ENCODE peak calls at places on chromosomes 11 and 22, in six cellular contexts. L, Y, B, S, M and F are unnamed samples.

GRCh38 chr11:19672591-19673206 is 39.9 kb upstream of the NAV2 start:
- DNase-seq in S (no peak), Y (no peak), M (no peak), L (no peak), B (no peak), F (peak; percentile 35)

GRCh38 chr22:27726726-27727449 is 74.7 kb downstream of the MN1 start:
- DNase-seq in S (peak; percentile 79), Y (peak; percentile 78), B (peak; percentile 83), M (no peak), L (peak; percentile 67), F (peak; percentile 72)

GRCh38 chr11:44823920-44824704 is 97.3 kb downstream of the TSPAN18 start:
- DNase-seq in S (no peak), L (peak; percentile 39), B (no peak), Y (peak; percentile 30), M (no peak), F (no peak)

GRCh38 chr11:62033191-62034044 is 66.0 kb upstream of the FTH1 start:
- DNase-seq in M (peak; percentile 80), S (no peak), B (no peak), L (no peak), Y (no peak), F (no peak)

GRCh38 chr11:27391336-27392015 is 28.5 kb upstream of the CCDC34 start:
- DNase-seq in Y (no peak), L (no peak), S (no peak), B (no peak), M (peak; percentile 30), F (no peak)

GRCh38 chr11:61378713-61379313 is 13.6 kb upstream of the TMEM216 start:
- DNase-seq in Y (peak; percentile 97), M (peak; percentile 92), B (peak; percentile 65), L (peak; percentile 7), S (no peak), F (no peak)

GRCh38 chr11:13160745-13161144 is 116.8 kb upstream of the BMAL1 start:
- DNase-seq in B (no peak), L (no peak), M (peak; percentile 97), S (no peak), Y (no peak), F (no peak)

GRCh38 chr11:33552756-33553155 is 147.9 kb downstream of the C11orf91 start:
- DNase-seq in L (no peak), B (no peak), S (no peak), Y (no peak), M (peak; percentile 20), F (no peak)

GRCh38 chr22:26753125-26753862 is 95.9 kb downstream of the MIAT start:
- DNase-seq in L (no peak), S (no peak), M (no peak), B (no peak), Y (no peak), F (no peak)

GRCh38 chr22:44023404-44024287 is 456 bp upstream of the PARVB start:
- DNase-seq in S (no peak), B (peak; percentile 65), Y (peak; percentile 46), L (peak; percentile 77), M (peak; percentile 11), F (peak; percentile 67)

GRCh38 chr22:32053165-32053755 is 10.2 kb downstream of the SLC5A1 start:
- DNase-seq in Y (no peak), S (no peak), M (no peak), L (no peak), B (no peak), F (no peak)

GRCh38 chr11:76445122-76446084 is 585 bp downstream of the EMSY start:
- DNase-seq in L (peak; percentile 88), B (peak; percentile 93), M (peak; percentile 89), Y (peak; percentile 90), S (peak; percentile 81), F (peak; percentile 86)

GRCh38 chr11:10478574-10479550 is 23.8 kb downstream of the AMPD3 start:
- DNase-seq in L (no peak), B (no peak), Y (no peak), S (no peak), M (no peak), F (no peak)

GRCh38 chr11:72643547-72643946 is 30.7 kb downstream of the PDE2A start:
- DNase-seq in L (no peak), S (no peak), M (peak; percentile 78), B (no peak), Y (peak; percentile 15), F (peak; percentile 83)

GRCh38 chr22:39617342-39617741 is 46.8 kb downstream of the CACNA1I start:
- DNase-seq in B (no peak), L (no peak), Y (no peak), S (no peak), M (no peak), F (no peak)

GRCh38 chr11:61727401-61727811 is 25.0 kb upstream of the MYRF start:
- DNase-seq in S (no peak), L (no peak), Y (no peak), M (no peak), B (no peak), F (no peak)

GRCh38 chr11:64621283-64622019 is 30.4 kb downstream of the SLC22A12 start:
- DNase-seq in Y (no peak), B (no peak), M (no peak), S (no peak), L (no peak), F (no peak)
- H3K4me1 ChIP-seq in Y (peaks cover 9% of the 10 kb centered on the region), B (peaks cover 24% of the 10 kb centered on the region), M (no peaks in the 10 kb centered on the region), S (no peaks in the 10 kb centered on the region), L (peaks cover 6% of the 10 kb centered on the region), F (no peaks in the 10 kb centered on the region)

GRCh38 chr11:65208785-65209710 is 27.3 kb downstream of the CAPN1 start:
- DNase-seq in M (no peak), S (no peak), L (no peak), Y (no peak), B (no peak), F (peak; percentile 52)
- H3K27ac ChIP-seq in M (no peak overlapping the region), S (no peak overlapping the region), L (peak overlapping the region; percentile 30), Y (no peak overlapping the region), B (no peak overlapping the region), F (no peak overlapping the region)

GRCh38 chr22:47366026-47366767 is 603.7 kb downstream of the TBC1D22A start:
- DNase-seq in Y (no peak), L (no peak), B (no peak), S (no peak), M (no peak), F (no peak)

GRCh38 chr22:47356433-47357011 is 594.1 kb downstream of the TBC1D22A start:
- DNase-seq in B (no peak), Y (no peak), S (no peak), L (no peak), M (no peak), F (no peak)

GRCh38 chr22:47357086-47357485 is 594.6 kb downstream of the TBC1D22A start:
- DNase-seq in Y (no peak), M (no peak), L (no peak), S (no peak), B (no peak), F (no peak)

GRCh38 chr22:47357493-47357892 is 595.0 kb downstream of the TBC1D22A start:
- DNase-seq in M (no peak), B (no peak), S (no peak), Y (no peak), L (no peak), F (no peak)

GRCh38 chr22:47361247-47361646 is 598.8 kb downstream of the TBC1D22A start:
- DNase-seq in B (no peak), Y (no peak), L (no peak), M (no peak), S (no peak), F (no peak)
- H3K9me3 ChIP-seq in B (no peaks in the 10 kb centered on the region), Y (no peaks in the 10 kb centered on the region), L (no peaks in the 10 kb centered on the region), M (peaks cover 24% of the 10 kb centered on the region), S (peaks cover 34% of the 10 kb centered on the region), F (no peaks in the 10 kb centered on the region)

DNA sequence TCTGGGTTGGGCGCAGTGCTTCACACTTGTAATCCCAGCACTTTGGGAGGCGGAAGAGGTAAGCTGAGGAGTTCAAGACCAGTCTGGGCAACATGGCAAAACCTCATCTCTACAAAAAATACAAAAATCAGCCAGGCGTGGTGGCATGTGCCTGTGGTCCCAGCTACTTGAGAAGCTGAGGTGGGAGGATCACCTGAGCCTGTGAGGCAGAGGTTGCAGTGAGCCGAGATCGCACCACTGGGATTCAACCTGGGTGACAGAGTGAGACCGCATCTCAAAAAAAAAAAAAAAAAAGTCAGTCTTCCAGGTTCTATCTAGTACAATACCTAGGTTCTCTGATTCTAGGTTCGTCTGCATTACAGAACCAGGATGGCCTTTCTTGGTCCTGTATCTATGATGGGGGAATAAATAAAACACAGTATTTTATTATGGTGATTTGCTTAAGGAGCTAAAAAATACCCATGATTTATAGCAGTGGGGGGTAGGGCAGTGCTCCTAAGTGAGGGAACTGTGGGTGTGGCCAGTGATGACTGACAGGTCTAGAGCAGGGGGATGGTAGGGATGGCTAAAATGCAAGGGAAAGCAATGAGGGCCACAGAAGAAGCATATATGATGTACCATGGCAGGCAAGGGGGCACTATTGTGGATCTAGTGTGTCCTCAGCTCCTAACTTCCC is 65.6 kb upstream of the NUP160 start:
- DNase-seq in B (no peak), L (no peak), M (no peak), S (no peak), Y (no peak), F (no peak)
- H3K4me1 ChIP-seq in B (peaks cover 14% of the 10 kb centered on the region), L (peaks cover 36% of the 10 kb centered on the region), M (no peaks in the 10 kb centered on the region), S (peaks cover 25% of the 10 kb centered on the region), Y (peaks cover 13% of the 10 kb centered on the region), F (peaks cover 6% of the 10 kb centered on the region)

GRCh38 chr11:3154001-3154599 is 11.0 kb downstream of the OSBPL5 start:
- DNase-seq in L (peak; percentile 65), Y (no peak), S (no peak), B (no peak), M (no peak), F (no peak)
- H3K27ac ChIP-seq in L (peak overlapping the region; percentile 59), Y (peak overlapping the region; percentile 16), S (peak overlapping the region; percentile 65), B (peak overlapping the region; percentile 17), M (no peak overlapping the region), F (peak overlapping the region; percentile 88)